ENCODE peak calls at places on chromosomes 16 and 17, in four cellular contexts. One of them, this sample, is unnamed.

GRCh38 chr17:28279411-28279810 is 39.6 kb upstream of the TMEM97 start:
- DNase-seq in WTC11: no peak
- DNase-seq in HepG2: no peak
- DNase-seq in HEK293T: no peak
- DNase-seq in this sample: no peak

GRCh38 chr17:77153487-77153886 is 12.7 kb downstream of the SEC14L1 start:
- DNase-seq in WTC11: no peak
- DNase-seq in HepG2: no peak
- DNase-seq in HEK293T: no peak
- DNase-seq in this sample: no peak

GRCh38 chr17:10936931-10937330 is 99.0 kb upstream of the PIRT start:
- DNase-seq in WTC11: no peak
- DNase-seq in HepG2: no peak
- DNase-seq in HEK293T: no peak
- DNase-seq in this sample: no peak

GRCh38 chr16:23557779-23558330 is 328 bp downstream of the UBFD1 start:
- DNase-seq in WTC11: peak
- DNase-seq in HepG2: peak
- DNase-seq in HEK293T: peak
- DNase-seq in this sample: peak

GRCh38 chr16:89185062-89185751 is 13.7 kb downstream of the CDH15 start:
- DNase-seq in WTC11: no peak
- DNase-seq in HepG2: no peak
- DNase-seq in HEK293T: no peak
- DNase-seq in this sample: no peak

GRCh38 chr16:5966004-5966403 is 868.4 kb upstream of the EEF2KMT start:
- DNase-seq in WTC11: no peak
- DNase-seq in HepG2: no peak
- DNase-seq in HEK293T: no peak
- DNase-seq in this sample: no peak

GRCh38 chr16:53805113-53805512 is 101.2 kb downstream of the FTO start:
- DNase-seq in WTC11: no peak
- DNase-seq in HepG2: no peak
- DNase-seq in HEK293T: no peak
- DNase-seq in this sample: no peak

GRCh38 chr17:54021418-54021817 is 198.7 kb downstream of the KIF2B start:
- DNase-seq in WTC11: no peak
- DNase-seq in HepG2: no peak
- DNase-seq in HEK293T: no peak
- DNase-seq in this sample: no peak

GRCh38 chr16:81881228-81881627 is 102.1 kb downstream of the PLCG2 start:
- DNase-seq in WTC11: no peak
- DNase-seq in HepG2: no peak
- DNase-seq in HEK293T: no peak
- DNase-seq in this sample: no peak

GRCh38 chr16:81878529-81878928 is 99.4 kb downstream of the PLCG2 start:
- DNase-seq in WTC11: no peak
- DNase-seq in HepG2: no peak
- DNase-seq in HEK293T: no peak
- DNase-seq in this sample: no peak

GRCh38 chr16:81882559-81882958 is 103.5 kb downstream of the PLCG2 start:
- DNase-seq in WTC11: no peak
- DNase-seq in HepG2: no peak
- DNase-seq in HEK293T: no peak
- DNase-seq in this sample: no peak

GRCh38 chr16:81880816-81881215 is 101.7 kb downstream of the PLCG2 start:
- DNase-seq in WTC11: no peak
- DNase-seq in HepG2: no peak
- DNase-seq in HEK293T: no peak
- DNase-seq in this sample: no peak

GRCh38 chr16:81879625-81880024 is 100.5 kb downstream of the PLCG2 start:
- DNase-seq in WTC11: peak
- DNase-seq in HepG2: no peak
- DNase-seq in HEK293T: peak
- DNase-seq in this sample: peak
- TF ChIP-seq ELF4 in WTC11: no peak
- TF ChIP-seq ELF4 in HepG2: no peak
- TF ChIP-seq ELF4 in HEK293T: no peak
- TF ChIP-seq ELF4 in this sample: no peak

GRCh38 chr17:49530118-49530517 is 35.0 kb downstream of the NGFR start:
- DNase-seq in WTC11: no peak
- DNase-seq in HepG2: no peak
- DNase-seq in HEK293T: no peak
- DNase-seq in this sample: no peak
- TF ChIP-seq ELF4 in WTC11: no peak
- TF ChIP-seq ELF4 in HepG2: no peak
- TF ChIP-seq ELF4 in HEK293T: no peak
- TF ChIP-seq ELF4 in this sample: no peak

GRCh38 chr17:3318336-3318735 is 20.2 kb upstream of the OR3A1 start:
- DNase-seq in WTC11: no peak
- DNase-seq in HepG2: no peak
- DNase-seq in HEK293T: no peak
- DNase-seq in this sample: no peak
- TF ChIP-seq ELF4 in WTC11: no peak
- TF ChIP-seq ELF4 in HepG2: no peak
- TF ChIP-seq ELF4 in HEK293T: no peak
- TF ChIP-seq ELF4 in this sample: no peak

DNA sequence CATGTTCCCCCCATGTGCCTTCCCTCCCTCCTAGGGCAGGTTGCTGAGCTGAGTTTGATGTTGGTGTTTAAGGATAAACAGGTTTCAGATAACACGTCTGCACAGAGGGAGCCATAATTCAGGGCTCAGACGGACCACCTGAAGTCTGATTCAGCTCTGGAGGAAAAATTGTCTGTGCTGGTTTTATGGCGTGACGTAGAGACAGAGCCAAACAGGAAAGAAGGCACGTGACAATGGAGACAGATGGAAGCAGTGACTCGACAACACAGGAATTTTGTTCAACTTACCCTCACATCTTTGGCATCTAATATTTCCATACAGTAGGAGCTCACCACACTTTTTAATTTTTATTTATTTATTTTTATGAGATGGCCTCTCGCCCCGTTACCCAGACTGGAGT is 10.7 kb upstream of the USP10 start:
- DNase-seq in WTC11: no peak
- DNase-seq in HepG2: no peak
- DNase-seq in HEK293T: no peak
- DNase-seq in this sample: no peak
- TF ChIP-seq ELF4 in WTC11: no peak
- TF ChIP-seq ELF4 in HepG2: no peak
- TF ChIP-seq ELF4 in HEK293T: no peak
- TF ChIP-seq ELF4 in this sample: no peak

DNA sequence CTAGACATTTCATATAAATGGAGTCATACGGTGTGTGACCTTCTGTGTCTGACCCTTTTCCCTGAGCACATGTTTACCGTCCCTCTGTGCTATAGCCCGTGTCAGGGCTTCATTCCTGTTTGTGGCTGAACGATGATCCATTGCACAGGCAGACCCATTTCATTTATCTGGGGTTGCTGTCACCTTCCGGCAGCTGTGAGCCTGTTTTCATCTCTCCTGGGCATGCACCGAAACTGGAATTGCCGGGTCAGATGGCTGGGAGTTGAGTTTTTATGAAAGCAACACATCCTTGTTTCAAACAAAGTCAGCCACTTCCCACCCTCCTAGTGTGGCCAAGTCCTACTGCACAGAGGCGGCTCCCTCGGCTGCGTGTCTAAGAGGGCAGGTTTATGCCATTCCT is 25.5 kb downstream of the BAIAP2 start:
- DNase-seq in WTC11: no peak
- DNase-seq in HepG2: no peak
- DNase-seq in HEK293T: no peak
- DNase-seq in this sample: no peak
- TF ChIP-seq ELF4 in WTC11: no peak
- TF ChIP-seq ELF4 in HepG2: no peak
- TF ChIP-seq ELF4 in HEK293T: no peak
- TF ChIP-seq ELF4 in this sample: no peak

DNA sequence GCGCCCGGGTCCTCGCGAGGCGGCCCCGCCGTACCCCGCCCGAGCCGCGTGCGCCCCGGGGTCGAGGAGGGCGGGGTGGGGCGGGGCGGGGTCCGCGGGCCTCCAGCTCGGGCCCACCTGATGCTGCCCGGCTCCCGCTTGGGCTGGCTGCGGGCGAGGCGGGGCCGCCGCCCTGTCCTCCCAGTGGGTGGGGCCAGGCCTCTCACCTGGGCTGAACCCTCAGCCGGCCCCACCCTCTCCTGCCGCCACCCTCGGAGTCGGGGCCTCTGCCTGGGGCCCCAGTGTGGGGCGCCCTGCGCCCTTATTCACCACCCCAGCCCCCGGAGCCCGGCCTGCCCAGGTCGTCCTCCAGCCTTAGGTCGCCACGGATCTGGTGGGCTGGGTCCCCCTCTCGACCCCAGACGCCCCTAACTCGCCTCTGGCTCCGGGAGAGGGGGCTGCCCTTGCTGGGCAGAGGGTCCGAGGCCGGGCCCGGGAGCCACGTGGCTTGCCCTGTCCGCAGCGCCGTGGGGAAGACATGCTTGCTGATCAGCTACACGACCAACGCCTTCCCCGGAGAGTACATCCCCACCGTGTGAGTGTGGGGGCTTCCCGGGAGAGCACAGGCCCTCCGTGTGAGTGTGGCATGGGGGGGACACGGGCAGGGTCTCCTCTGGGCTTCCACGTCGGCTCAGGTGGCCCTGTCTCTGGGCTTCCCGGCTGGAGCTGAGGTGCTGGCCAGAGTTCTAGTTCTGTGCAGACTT is 578 bp downstream of the RAC3 start:
- DNase-seq in WTC11: peak
- DNase-seq in HepG2: no peak
- DNase-seq in HEK293T: peak
- DNase-seq in this sample: peak
- TF ChIP-seq ELF4 in WTC11: no peak
- TF ChIP-seq ELF4 in HepG2: no peak
- TF ChIP-seq ELF4 in HEK293T: no peak
- TF ChIP-seq ELF4 in this sample: no peak

This sample was measured in K562.